ENCODE peak calls at places on chromosomes 4 and X, in five cellular contexts. L, P, G, J and H are unnamed samples.

GRCh38 chr4:153181293-153182080 is 22.8 kb upstream of the TRIM2 start:
- DNase-seq in G (no peak), P (no peak), L (no peak), J (no peak), H (no peak)

GRCh38 chr4:98659741-98660507 is 1.5 kb upstream of the TSPAN5 start:
- DNase-seq in L (no peak), G (no peak), J (no peak), P (no peak), H (no peak)

GRCh38 chr4:150007512-150007911 is 70.7 kb upstream of the DCLK2 start:
- DNase-seq in L (no peak), P (no peak), G (no peak), J (no peak), H (no peak)

GRCh38 chr4:150236626-150237025 is 158.4 kb downstream of the DCLK2 start:
- DNase-seq in L (no peak), P (no peak), J (no peak), G (no peak), H (no peak)

GRCh38 chr4:21749936-21750335 is 198.6 kb downstream of the KCNIP4 start:
- DNase-seq in J (no peak), L (no peak), G (no peak), P (no peak), H (no peak)

GRCh38 chr4:152090543-152090942 is 329.7 kb upstream of the GATB start:
- DNase-seq in L (no peak), G (no peak), P (no peak), J (no peak), H (no peak)

GRCh38 chr4:81492596-81492995 is 20.9 kb upstream of the RASGEF1B start:
- DNase-seq in L (no peak), G (no peak), P (no peak), J (no peak), H (no peak)

GRCh38 chr4:102734591-102735385 is 26.0 kb downstream of the MANBA start:
- DNase-seq in G (no peak), P (no peak), L (no peak), J (no peak), H (no peak)

GRCh38 chr4:180898305-180898704 is 1344.9 kb upstream of the TENM3 start:
- DNase-seq in P (no peak), G (no peak), J (no peak), L (no peak), H (no peak)

GRCh38 chr4:75696036-75696435 is 22.8 kb upstream of the G3BP2 start:
- DNase-seq in P (no peak), L (no peak), J (no peak), G (no peak), H (no peak)

GRCh38 chr4:771464-771863 is 54.5 kb downstream of the CPLX1 start:
- DNase-seq in L (no peak), G (no peak), P (no peak), J (no peak), H (no peak)

GRCh38 chr4:161929966-161930365 is 233.8 kb downstream of the FSTL5 start:
- DNase-seq in L (no peak), P (no peak), J (no peak), G (no peak), H (no peak)

GRCh38 chrX:19904778-19905367 is 17.5 kb upstream of the SH3KBP1 start:
- DNase-seq in G (no peak), J (peak), L (no peak), P (no peak), H (no peak)

GRCh38 chrX:153885968-153886903 is at the start of gene L1CAM:
- DNase-seq in G (no peak), L (no peak), P (no peak), J (peak), H (no peak)

GRCh38 chr4:2934077-2934812 is 29.0 kb downstream of the NOP14 start:
- DNase-seq in J (peak), G (peak), L (peak), P (no peak), H (peak)